ENCODE peak calls at places on chromosomes 1 and 21, in nine cellular contexts. N is NCI-H2081, Q is WERI-Rb-1, U is stromal cell of bone marrow, X is AG04450, T is glutamatergic neuron, S is DND-41, J is hypothalamus, V is Karpas-422. P is an unnamed sample.

GRCh38 chr21:42435833-42436232 is 32.1 kb downstream of the UBASH3A start:
- DNase-seq in N (no peak), Q (no peak), S (no peak), J (no peak), T (no peak), U (no peak), V (no peak), X (no peak), P (no peak)

GRCh38 chr1:68202239-68202832 is 30.0 kb downstream of the WLS start:
- DNase-seq in X (no peak), T (no peak), J (no peak), U (no peak), S (no peak), V (no peak), N (peak), Q (no peak), P (no peak)

GRCh38 chr1:45583666-45584350 is at the start of gene NASP:
- DNase-seq in X (peak), J (peak), V (peak), N (peak), T (peak), S (peak), U (peak), Q (peak), P (peak)

GRCh38 chr1:163055005-163055404 is 14.2 kb upstream of the RGS4 start:
- DNase-seq in J (no peak), V (no peak), Q (no peak), X (no peak), N (peak), U (no peak), T (no peak), S (no peak), P (no peak)

GRCh38 chr1:205009666-205010065 is 33.3 kb upstream of the CNTN2 start:
- DNase-seq in U (no peak), V (no peak), J (no peak), N (no peak), Q (peak), T (no peak), X (no peak), S (no peak), P (no peak)

GRCh38 chr1:64228181-64228957 is 24.9 kb downstream of the UBE2U start:
- DNase-seq in X (no peak), N (no peak), V (no peak), Q (no peak), S (no peak), J (no peak), T (no peak), U (peak), P (no peak)

GRCh38 chr1:99650021-99650420 is 4.1 kb downstream of the PALMD start:
- DNase-seq in N (no peak), Q (no peak), T (no peak), U (no peak), S (no peak), V (no peak), X (no peak), J (no peak), P (peak)

GRCh38 chr1:197464039-197464438 is 196.0 kb downstream of the CRB1 start:
- DNase-seq in J (no peak), S (no peak), U (peak), X (no peak), T (no peak), Q (no peak), V (no peak), N (peak), P (no peak)

GRCh38 chr1:203638914-203639313 is 12.3 kb downstream of the ATP2B4 start:
- DNase-seq in T (no peak), S (no peak), V (no peak), Q (peak), X (no peak), N (no peak), U (no peak), J (no peak), P (peak)

GRCh38 chr1:151199860-151200581 is 1.7 kb downstream of the PIP5K1A start:
- DNase-seq in Q (no peak), V (peak), N (no peak), J (no peak), U (peak), T (no peak), X (peak), S (no peak), P (peak)

GRCh38 chr1:156154317-156154749 is 948 bp downstream of the SEMA4A start:
- DNase-seq in N (no peak), J (no peak), X (no peak), Q (no peak), S (no peak), V (peak), U (no peak), T (no peak), P (no peak)

GRCh38 chr1:183283286-183283685 is 97.2 kb downstream of the LAMC2 start:
- DNase-seq in N (no peak), Q (no peak), V (no peak), J (no peak), U (no peak), X (no peak), T (no peak), S (no peak), P (no peak)

GRCh38 chr1:151993734-151994496 is at the start of gene S100A10:
- DNase-seq in U (peak), N (peak), V (peak), X (no peak), J (no peak), T (peak), S (peak), Q (peak), P (peak)

GRCh38 chr1:23751050-23751814 is 8.0 kb downstream of the ELOA start:
- DNase-seq in J (no peak), N (peak), U (no peak), T (peak), Q (peak), S (peak), X (no peak), V (peak), P (peak)

GRCh38 chr1:206570529-206570928 is 41.7 kb downstream of the EIF2D start:
- DNase-seq in N (no peak), T (no peak), Q (no peak), U (no peak), X (no peak), J (no peak), V (no peak), S (no peak), P (peak)

GRCh38 chr1:109907190-109907774 is 3.4 kb upstream of the CSF1 start:
- DNase-seq in X (no peak), N (no peak), J (no peak), S (no peak), T (no peak), U (no peak), V (no peak), Q (no peak), P (no peak)

GRCh38 chr1:31327381-31327780 is 30.5 kb downstream of the ZCCHC17 start:
- DNase-seq in N (no peak), X (no peak), S (no peak), V (no peak), J (no peak), T (no peak), U (peak), Q (no peak), P (no peak)

GRCh38 chr1:205583461-205584130 is 48.2 kb downstream of the ELK4 start:
- DNase-seq in S (no peak), V (no peak), X (no peak), N (no peak), Q (peak), J (no peak), T (no peak), U (no peak), P (no peak)

GRCh38 chr1:219812491-219813221 is 115.7 kb downstream of the SLC30A10 start:
- DNase-seq in S (peak), Q (peak), N (peak), X (peak), V (peak), J (peak), T (no peak), U (peak), P (peak)

GRCh38 chr1:70353641-70354331 is 736 bp downstream of the ANKRD13C start:
- DNase-seq in U (no peak), J (peak), T (no peak), V (peak), X (peak), Q (no peak), S (no peak), N (peak), P (peak)

GRCh38 chr1:7046314-7046713 is 261.1 kb downstream of the CAMTA1 start:
- DNase-seq in J (no peak), T (no peak), S (peak), N (peak), V (no peak), X (peak), Q (no peak), U (peak), P (peak)

GRCh38 chr1:8061210-8061609 is 35.1 kb upstream of the ERRFI1 start:
- DNase-seq in S (no peak), J (no peak), Q (no peak), X (peak), U (peak), V (no peak), T (no peak), N (no peak), P (no peak)

GRCh38 chr1:110390692-110391232 is at the start of gene SLC16A4:
- DNase-seq in U (no peak), T (peak), N (no peak), V (peak), X (no peak), J (no peak), Q (peak), S (no peak), P (no peak)

GRCh38 chr1:109910123-109910962 is at the start of gene CSF1:
- DNase-seq in J (peak), U (peak), Q (peak), T (peak), N (no peak), X (peak), V (no peak), S (peak), P (peak)

GRCh38 chr1:51924455-51924854 is 45.9 kb upstream of the NRDC start:
- DNase-seq in S (no peak), J (no peak), X (no peak), T (no peak), N (no peak), U (no peak), Q (no peak), V (no peak), P (no peak)

P was measured in dermis microvascular lymphatic vessel endothelial cell.